ENCODE peak calls at places on chromosomes 4 and X, in ten cellular contexts. U is right lobe of liver, X is A549, V is gastrocnemius medialis, W is Peyer's patch, M is IMR-90, R is suprapubic skin, J is K562, F is tibial nerve, Y is H1. G is an unnamed sample.
A peak's percentile ranks its signal among the peaks of the same experiment; 100 is the strongest.

GRCh38 chrX:80578518-80579105 is 158.4 kb downstream of the TENT5D start:
- DNase-seq in W (no peak), F (no peak), U (no peak), V (no peak), M (peak; percentile 6), X (peak; percentile 24), Y (no peak), R (no peak), J (peak; percentile 19), G (no peak)

GRCh38 chrX:17744896-17745523 is 7.7 kb downstream of the SCML1 start:
- DNase-seq in W (no peak), F (no peak), Y (no peak), J (no peak), R (no peak), U (no peak), V (no peak), M (no peak), X (peak; percentile 4), G (no peak)

GRCh38 chr4:66926687-66927086 is 618.6 kb downstream of the CENPC start:
- DNase-seq in X (no peak), U (no peak), F (no peak), Y (no peak), V (no peak), M (no peak), W (no peak), R (no peak), J (no peak), G (no peak)

GRCh38 chr4:159290321-159291030 is 187.6 kb downstream of the RAPGEF2 start:
- DNase-seq in U (no peak), M (peak; percentile 34), W (no peak), R (no peak), X (no peak), V (no peak), J (no peak), F (no peak), Y (no peak), G (no peak)

GRCh38 chr4:54281060-54281781 is 52.1 kb downstream of the PDGFRA start:
- DNase-seq in Y (no peak), X (peak; percentile 20), J (no peak), F (peak; percentile 52), U (peak; percentile 64), W (peak; percentile 63), V (peak; percentile 72), M (peak; percentile 93), R (peak; percentile 83), G (peak; percentile 95)

GRCh38 chr4:72205831-72206230 is 174.0 kb downstream of the NPFFR2 start:
- DNase-seq in W (no peak), M (no peak), F (no peak), R (no peak), J (no peak), U (no peak), Y (no peak), X (no peak), V (no peak), G (no peak)

GRCh38 chr4:185217390-185217985 is 8.1 kb downstream of the SNX25 start:
- DNase-seq in J (no peak), V (no peak), M (no peak), F (no peak), U (no peak), W (no peak), R (no peak), X (no peak), Y (no peak), G (no peak)

GRCh38 chr4:128553665-128554515 is 255.6 kb upstream of the JADE1 start:
- DNase-seq in X (peak; percentile 74), M (no peak), F (no peak), J (no peak), Y (no peak), U (no peak), V (no peak), W (no peak), R (no peak), G (no peak)

GRCh38 chrX:17774053-17774452 is 36.8 kb downstream of the SCML1 start:
- DNase-seq in W (no peak), U (no peak), F (no peak), X (no peak), Y (no peak), R (no peak), V (no peak), M (no peak), J (no peak), G (no peak)

GRCh38 chr4:124803641-124804040 is 91.1 kb upstream of the ANKRD50 start:
- DNase-seq in X (peak; percentile 0), F (no peak), M (peak; percentile 71), U (no peak), V (no peak), Y (no peak), R (no peak), J (no peak), W (no peak), G (no peak)

GRCh38 chr4:102157984-102158383 is 187.3 kb downstream of the SLC39A8 start:
- DNase-seq in J (no peak), W (no peak), X (no peak), U (no peak), V (no peak), R (no peak), F (no peak), M (no peak), Y (no peak), G (no peak)

GRCh38 chrX:144819406-144819805 is 427.9 kb upstream of the SPANXN1 start:
- DNase-seq in X (no peak), J (no peak), M (no peak), Y (no peak), V (no peak), U (no peak), F (no peak), W (no peak), R (no peak), G (no peak)

GRCh38 chr4:88791274-88791673 is 93.6 kb upstream of the NAP1L5 start:
- DNase-seq in Y (no peak), U (no peak), X (peak; percentile 4), V (no peak), J (no peak), M (peak; percentile 23), W (no peak), F (no peak), R (no peak), G (no peak)

GRCh38 chr4:177194906-177195305 is 114.8 kb upstream of the NEIL3 start:
- DNase-seq in M (no peak), X (no peak), W (no peak), F (no peak), V (no peak), U (no peak), J (no peak), Y (no peak), R (no peak), G (peak; percentile 7)

GRCh38 chr4:80266267-80266901 is at the start of gene FGF5:
- DNase-seq in W (no peak), X (no peak), V (no peak), M (peak; percentile 94), F (peak; percentile 9), J (peak; percentile 84), R (no peak), Y (peak; percentile 77), U (no peak), G (peak; percentile 25)

GRCh38 chrX:17818729-17819128 is 42.4 kb downstream of the RAI2 start:
- DNase-seq in F (no peak), W (no peak), X (no peak), R (no peak), Y (no peak), J (no peak), M (no peak), V (no peak), U (no peak), G (no peak)

GRCh38 chr4:83989835-83990234 is 453.9 kb downstream of the GPAT3 start:
- DNase-seq in V (no peak), W (no peak), M (no peak), R (no peak), Y (no peak), U (no peak), J (no peak), X (no peak), F (no peak), G (no peak)

GRCh38 chrX:47579537-47579936 is 2.7 kb upstream of the TIMP1 start:
- DNase-seq in V (no peak), R (no peak), Y (no peak), W (no peak), X (peak; percentile 42), U (no peak), F (no peak), M (peak; percentile 90), J (peak; percentile 6), G (no peak)

GRCh38 chrX:95218964-95219363 is 1465.7 kb upstream of the DIAPH2 start:
- DNase-seq in F (no peak), J (no peak), X (no peak), V (no peak), R (no peak), Y (no peak), U (no peak), M (no peak), W (no peak), G (no peak)
- TF ChIP-seq CTCF in F (no peak), J (no peak), X (no peak), V (no peak), R (no peak), Y (no peak), U (no peak), M (no peak), W (no peak), G (no peak)

DNA sequence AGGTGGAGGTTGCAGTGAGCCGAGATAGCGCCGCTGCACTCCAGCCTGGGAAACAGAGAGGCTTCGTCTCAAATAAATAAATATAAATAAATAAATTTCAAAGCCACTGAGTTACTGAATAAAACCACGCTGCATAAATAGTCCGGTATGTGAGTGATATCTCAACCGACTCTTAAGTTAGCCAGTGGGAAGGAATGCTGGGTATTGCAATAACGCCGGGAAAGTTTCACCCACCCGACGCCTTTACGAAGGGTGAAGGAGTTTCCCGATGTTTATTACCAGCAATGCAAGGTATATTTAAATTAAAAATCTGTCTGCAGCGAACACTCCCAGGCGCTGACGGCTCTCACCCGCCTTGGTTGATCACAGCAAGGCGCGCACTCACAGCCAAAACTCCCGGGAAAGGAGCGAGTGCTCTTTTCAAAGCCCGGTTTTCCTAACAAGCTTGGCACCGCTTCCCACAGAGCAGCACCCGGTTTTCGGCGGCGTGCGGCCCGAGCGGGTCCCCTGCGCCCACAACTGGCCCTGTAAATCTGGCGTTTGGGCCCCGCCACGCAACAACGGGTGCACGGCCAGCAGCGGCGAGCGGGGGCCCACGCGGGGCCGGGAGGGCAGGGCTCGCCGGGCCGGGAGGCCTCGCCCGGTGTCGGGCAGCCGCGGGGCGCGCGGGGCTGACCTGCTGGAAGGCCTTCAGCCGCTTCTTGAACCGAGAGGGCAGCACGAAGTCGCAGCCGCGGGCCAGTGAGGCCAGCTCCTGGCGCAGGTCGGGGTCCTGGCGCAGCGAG is 13.7 kb downstream of the PPP2R3B start:
- DNase-seq in X (no peak), M (peak; percentile 44), Y (no peak), U (no peak), F (no peak), J (no peak), V (no peak), R (no peak), W (no peak), G (no peak)
- H3K4me3 ChIP-seq in X (peak overlapping the region; percentile 50), M (peak overlapping the region; percentile 30), Y (peak overlapping the region; percentile 65), U (no peak overlapping the region), F (peak overlapping the region; percentile 28), J (no peak overlapping the region), V (peak overlapping the region; percentile 51), R (peak overlapping the region; percentile 52), W (peak overlapping the region; percentile 34), G (no peak overlapping the region)

GRCh38 chr4:2089222-2089621 is 30.1 kb downstream of the NAT8L start:
- DNase-seq in M (no peak), F (no peak), V (no peak), Y (no peak), W (no peak), J (no peak), U (no peak), R (no peak), X (no peak), G (no peak)
- TF ChIP-seq POLR2A in M (no peak), F (no peak), V (no peak), Y (no peak), W (no peak), J (no peak), U (no peak), R (no peak), X (no peak), G (no peak)

GRCh38 chrX:87160435-87161010 is 357.1 kb upstream of the KLHL4 start:
- DNase-seq in Y (peak; percentile 38), X (no peak), U (no peak), R (no peak), M (no peak), W (no peak), V (no peak), F (no peak), J (no peak), G (no peak)
- TF ChIP-seq CTCF in Y (no peak), X (no peak), U (no peak), R (no peak), M (no peak), W (no peak), V (no peak), F (no peak), J (no peak), G (no peak)